ENCODE peak calls at places on chromosomes 16 and 17, in ten cellular contexts. O is heart right ventricle; U is astrocyte; N is CD8-positive, alpha-beta T cell; H is AG04450; W is left lung; V is right cardiac atrium; C is heart left ventricle; P is cardiac muscle cell; Y is lung. R is an unnamed sample.

GRCh38 chr17:72984925-72985322 is 107.6 kb downstream of the SLC39A11 start:
- DNase-seq in O (no peak), U (peak; percentile 59), N (no peak), H (no peak), W (no peak), V (no peak), C (no peak), P (peak; percentile 38), Y (no peak), R (no peak)

GRCh38 chr17:4947411-4948165 is 742 bp downstream of the PFN1 start:
- DNase-seq in O (peak; percentile 53), U (no peak), N (peak; percentile 56), H (no peak), W (peak; percentile 93), V (peak; percentile 87), C (peak; percentile 67), P (peak; percentile 62), Y (peak; percentile 64), R (no peak)

GRCh38 chr17:27669136-27669535 is 38.1 kb downstream of the LGALS9 start:
- DNase-seq in O (no peak), U (no peak), N (no peak), H (no peak), W (no peak), V (no peak), C (no peak), P (no peak), Y (no peak), R (no peak)

GRCh38 chr17:77831497-77832179 is 126.9 kb upstream of the TNRC6C start:
- DNase-seq in O (no peak), U (peak; percentile 84), N (no peak), H (peak; percentile 20), W (peak; percentile 19), V (no peak), C (no peak), P (peak; percentile 49), Y (no peak), R (no peak)

GRCh38 chr17:78307887-78308633 is 51.8 kb downstream of the SOCS3 start:
- DNase-seq in O (no peak), U (no peak), N (no peak), H (no peak), W (no peak), V (no peak), C (no peak), P (no peak), Y (no peak), R (no peak)

GRCh38 chr16:74700206-74701040 is at the start of gene MLKL:
- DNase-seq in O (peak; percentile 39), U (peak; percentile 38), N (peak; percentile 37), H (no peak), W (peak; percentile 92), V (peak; percentile 83), C (peak; percentile 75), P (peak; percentile 61), Y (peak; percentile 72), R (no peak)

GRCh38 chr16:51900221-51900780 is 646.6 kb downstream of the TOX3 start:
- DNase-seq in O (no peak), U (no peak), N (no peak), H (no peak), W (no peak), V (no peak), C (no peak), P (no peak), Y (no peak), R (no peak)

GRCh38 chr17:36127199-36127881 is 23.7 kb downstream of the CCL4 start:
- DNase-seq in O (no peak), U (no peak), N (no peak), H (no peak), W (no peak), V (no peak), C (no peak), P (no peak), Y (no peak), R (no peak)

GRCh38 chr17:57285681-57286080 is 29.4 kb downstream of the MSI2 start:
- DNase-seq in O (no peak), U (no peak), N (no peak), H (no peak), W (no peak), V (no peak), C (no peak), P (no peak), Y (no peak), R (no peak)
- H3K27ac ChIP-seq in O (no peak overlapping the region), U (no peak overlapping the region), N (peak overlapping the region; percentile 1), H (no peak overlapping the region), W (no peak overlapping the region), V (no peak overlapping the region), C (no peak overlapping the region), P (no peak overlapping the region), Y (no peak overlapping the region), R (peak overlapping the region; percentile 20)

DNA sequence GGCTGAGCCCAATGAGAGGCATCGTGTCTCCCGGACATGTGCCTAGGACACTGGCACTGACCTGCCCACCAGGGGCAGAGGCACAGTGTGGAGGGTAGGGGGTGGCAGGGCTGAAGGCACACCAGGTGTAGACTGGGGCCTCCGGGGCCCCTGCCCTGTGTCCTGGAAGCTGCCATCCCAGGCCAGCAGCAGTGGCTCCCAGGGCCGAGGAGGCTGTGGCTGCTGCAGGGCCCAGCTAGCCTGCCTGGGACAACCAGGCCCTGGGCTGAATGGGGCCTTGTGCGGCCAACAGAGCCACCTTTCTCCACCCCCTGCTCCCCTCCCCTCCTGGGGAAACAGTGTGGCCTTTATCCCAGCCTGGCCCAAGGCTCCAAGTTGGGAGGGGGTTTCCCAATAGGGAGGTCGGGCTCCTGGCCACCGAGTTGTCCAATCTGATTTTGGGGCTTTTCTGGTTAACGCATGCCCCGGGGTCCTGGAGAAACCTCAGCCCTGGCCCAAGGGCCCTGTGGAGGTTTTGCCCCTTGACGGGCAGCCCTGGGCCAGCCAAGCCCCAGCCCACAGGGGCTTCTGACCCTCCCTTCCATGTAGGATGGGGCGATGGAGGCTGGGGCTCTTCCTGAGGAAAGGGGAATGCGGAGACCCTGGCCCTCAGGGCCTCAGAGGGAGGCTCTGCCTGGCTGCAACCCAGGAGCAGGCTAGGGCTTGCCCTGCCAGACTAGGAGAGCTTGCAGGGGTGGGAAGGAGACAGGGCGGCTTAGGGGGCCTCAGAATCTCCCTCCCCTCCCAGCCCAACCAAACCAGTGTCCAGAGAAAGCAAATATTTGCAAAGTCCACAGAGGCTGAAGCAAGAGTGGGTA is 4.2 kb downstream of the MTSS2 start:
- DNase-seq in O (no peak), U (no peak), N (no peak), H (no peak), W (peak; percentile 63), V (peak; percentile 77), C (peak; percentile 36), P (no peak), Y (no peak), R (no peak)
- H3K4me3 ChIP-seq in O (no peak overlapping the region), U (no peak overlapping the region), N (no peak overlapping the region), H (peak overlapping the region; percentile 18), W (no peak overlapping the region), V (no peak overlapping the region), C (no peak overlapping the region), P (no peak overlapping the region), Y (no peak overlapping the region), R (peak overlapping the region; percentile 91)

GRCh38 chr17:63774982-63775290 is 966 bp downstream of the DDX42 start:
- DNase-seq in O (no peak), U (no peak), N (no peak), H (no peak), W (no peak), V (no peak), C (no peak), P (no peak), Y (no peak), R (no peak)

GRCh38 chr17:63773272-63774140 is at the start of gene CCDC47:
- DNase-seq in O (peak; percentile 99), U (peak; percentile 98), N (peak; percentile 96), H (peak; percentile 97), W (peak; percentile 98), V (peak; percentile 99), C (peak; percentile 99), P (peak; percentile 100), Y (peak; percentile 99), R (peak; percentile 99)

GRCh38 chr17:63772801-63773271 is 561 bp downstream of the CCDC47 start:
- DNase-seq in O (no peak), U (peak; percentile 38), N (no peak), H (no peak), W (no peak), V (no peak), C (no peak), P (peak; percentile 32), Y (no peak), R (no peak)

GRCh38 chr17:63774141-63774981 is at the start of gene DDX42:
- DNase-seq in O (peak; percentile 92), U (peak; percentile 52), N (peak; percentile 84), H (no peak), W (peak; percentile 93), V (peak; percentile 95), C (peak; percentile 67), P (peak; percentile 70), Y (peak; percentile 91), R (peak; percentile 51)

DNA sequence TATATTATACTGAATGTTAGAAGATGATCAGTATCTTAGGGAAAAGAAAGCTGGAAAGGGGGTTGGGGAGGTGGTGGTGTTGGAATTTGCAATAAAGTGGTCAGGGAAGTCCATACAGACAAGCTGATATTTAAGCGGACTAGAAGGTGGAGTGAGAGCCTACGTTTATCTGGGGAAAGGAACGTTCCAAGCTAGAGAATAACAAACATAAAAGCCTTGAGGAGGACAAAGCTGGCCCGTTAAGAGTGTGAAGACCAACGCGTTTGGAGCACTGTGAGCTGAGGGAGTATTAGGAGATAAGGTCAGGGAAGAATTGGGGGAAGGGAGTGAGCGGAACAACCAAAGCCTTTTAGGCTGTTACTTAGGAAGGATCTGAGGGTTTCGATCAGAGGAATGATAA is 1.4 kb downstream of the DDX42 start:
- DNase-seq in O (no peak), U (no peak), N (no peak), H (no peak), W (no peak), V (no peak), C (no peak), P (no peak), Y (no peak), R (no peak)
- H3K27ac ChIP-seq in O (no peak overlapping the region), U (peak overlapping the region; percentile 97), N (peak overlapping the region; percentile 86), H (no peak overlapping the region), W (no peak overlapping the region), V (peak overlapping the region; percentile 16), C (peak overlapping the region; percentile 99), P (peak overlapping the region; percentile 95), Y (no peak overlapping the region), R (no peak overlapping the region)

GRCh38 chr17:79435296-79435695 is 175.6 kb downstream of the RBFOX3 start:
- DNase-seq in O (no peak), U (no peak), N (no peak), H (no peak), W (peak; percentile 11), V (no peak), C (no peak), P (no peak), Y (no peak), R (no peak)

GRCh38 chr17:79431175-79431574 is 179.7 kb downstream of the RBFOX3 start:
- DNase-seq in O (no peak), U (no peak), N (no peak), H (no peak), W (no peak), V (no peak), C (no peak), P (no peak), Y (no peak), R (no peak)

GRCh38 chr17:79434215-79434614 is 176.6 kb downstream of the RBFOX3 start:
- DNase-seq in O (no peak), U (no peak), N (no peak), H (no peak), W (no peak), V (no peak), C (no peak), P (no peak), Y (no peak), R (no peak)

GRCh38 chr17:79435962-79436361 is 174.9 kb downstream of the RBFOX3 start:
- DNase-seq in O (no peak), U (no peak), N (no peak), H (no peak), W (peak; percentile 43), V (no peak), C (no peak), P (no peak), Y (no peak), R (no peak)

DNA sequence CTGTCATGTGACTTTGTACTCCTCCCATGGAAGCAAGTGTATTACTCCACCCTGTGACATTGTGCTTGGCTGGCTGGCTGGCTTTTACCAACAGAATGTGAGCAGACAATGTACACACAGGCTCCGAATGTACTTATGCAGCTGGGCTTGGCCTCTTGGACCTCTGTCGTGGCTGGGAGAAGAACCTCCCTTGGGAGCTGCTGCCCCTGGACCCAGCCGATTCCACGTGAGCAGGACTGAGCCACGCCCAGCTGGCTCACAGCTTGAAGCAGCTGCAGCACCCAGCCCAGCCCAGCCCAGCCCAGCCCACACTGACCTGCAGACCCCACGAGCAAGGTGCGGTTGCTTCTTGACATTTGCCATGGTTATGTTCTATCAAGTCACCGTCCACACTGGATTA is 177.5 kb downstream of the RBFOX3 start:
- DNase-seq in O (no peak), U (no peak), N (no peak), H (no peak), W (no peak), V (peak; percentile 24), C (no peak), P (no peak), Y (no peak), R (no peak)
- H3K4me3 ChIP-seq in O (no peak overlapping the region), U (no peak overlapping the region), N (no peak overlapping the region), H (no peak overlapping the region), W (no peak overlapping the region), V (no peak overlapping the region), C (no peak overlapping the region), P (no peak overlapping the region), Y (no peak overlapping the region), R (no peak overlapping the region)